ENCODE peak calls at places on chromosomes 3 and 15, in seven cellular contexts. T is coronary artery, E is OCI-LY7, L is cardiac muscle cell, B is colonic mucosa, Y is fibroblast of lung, J is AG04450. P is an unnamed sample.

GRCh38 chr3:112425382-112425781 is 73.9 kb downstream of the BTLA start:
- DNase-seq in T (no peak), E (no peak), L (no peak), B (no peak), Y (no peak), J (no peak), P (no peak)

GRCh38 chr3:48684480-48685143 is 1.1 kb downstream of the NCKIPSD start:
- DNase-seq in T (no peak), E (peak), L (peak), B (no peak), Y (peak), J (no peak), P (no peak)

GRCh38 chr3:108202834-108203233 is 19.4 kb downstream of the IFT57 start:
- DNase-seq in T (no peak), E (no peak), L (no peak), B (no peak), Y (no peak), J (no peak), P (no peak)

GRCh38 chr3:134482622-134483021 is 3.2 kb downstream of the ANAPC13 start:
- DNase-seq in T (no peak), E (no peak), L (no peak), B (no peak), Y (no peak), J (no peak), P (no peak)

GRCh38 chr3:43155464-43156121 is 49.7 kb upstream of the POMGNT2 start:
- DNase-seq in T (no peak), E (no peak), L (peak), B (peak), Y (peak), J (peak), P (peak)

GRCh38 chr3:197041875-197042488 is 12.4 kb upstream of the MELTF start:
- DNase-seq in T (no peak), E (no peak), L (no peak), B (no peak), Y (no peak), J (no peak), P (no peak)

GRCh38 chr3:59321881-59322540 is 272.2 kb upstream of the CFAP20DC start:
- DNase-seq in T (no peak), E (no peak), L (no peak), B (no peak), Y (no peak), J (no peak), P (no peak)

GRCh38 chr3:55720614-55721013 is 233.5 kb upstream of the WNT5A start:
- DNase-seq in T (no peak), E (peak), L (peak), B (no peak), Y (peak), J (no peak), P (no peak)

GRCh38 chr3:71585891-71586809 is 2.6 kb upstream of the FOXP1 start:
- DNase-seq in T (no peak), E (peak), L (peak), B (no peak), Y (peak), J (no peak), P (no peak)

GRCh38 chr3:20772869-20773268 is 586.9 kb upstream of the SGO1 start:
- DNase-seq in T (no peak), E (no peak), L (no peak), B (no peak), Y (no peak), J (no peak), P (no peak)

GRCh38 chr3:143121240-143122088 is 1.9 kb downstream of the CHST2 start:
- DNase-seq in T (no peak), E (peak), L (peak), B (peak), Y (peak), J (peak), P (no peak)

GRCh38 chr15:88621789-88622604 is 857 bp downstream of the AEN start:
- DNase-seq in T (peak), E (peak), L (no peak), B (peak), Y (peak), J (no peak), P (no peak)

GRCh38 chr15:27692438-27692837 is 406.7 kb downstream of the OCA2 start:
- DNase-seq in T (no peak), E (no peak), L (no peak), B (no peak), Y (no peak), J (no peak), P (no peak)

GRCh38 chr15:98904466-98905048 is 103.0 kb downstream of the PGPEP1L start:
- DNase-seq in T (no peak), E (peak), L (peak), B (peak), Y (peak), J (peak), P (no peak)

GRCh38 chr3:11495948-11496557 is 147.7 kb downstream of the VGLL4 start:
- DNase-seq in T (no peak), E (no peak), L (peak), B (no peak), Y (no peak), J (no peak), P (no peak)

GRCh38 chr3:32500880-32501784 is 1.5 kb downstream of the CMTM6 start:
- DNase-seq in T (no peak), E (peak), L (peak), B (no peak), Y (no peak), J (no peak), P (no peak)

GRCh38 chr15:91456921-91457320 is 356.9 kb downstream of the SV2B start:
- DNase-seq in T (no peak), E (no peak), L (no peak), B (no peak), Y (no peak), J (no peak), P (no peak)

GRCh38 chr15:87634361-87634760 is 622.2 kb downstream of the NTRK3 start:
- DNase-seq in T (no peak), E (no peak), L (no peak), B (no peak), Y (no peak), J (no peak), P (no peak)

GRCh38 chr3:155131104-155131503 is 51.0 kb downstream of the MME start:
- DNase-seq in T (no peak), E (no peak), L (peak), B (no peak), Y (peak), J (peak), P (no peak)

GRCh38 chr3:191774485-191774884 is 313.5 kb downstream of the PYDC2 start:
- DNase-seq in T (no peak), E (no peak), L (no peak), B (no peak), Y (no peak), J (no peak), P (no peak)

GRCh38 chr15:66878761-66879160 is 176.7 kb downstream of the SMAD6 start:
- DNase-seq in T (peak), E (peak), L (no peak), B (no peak), Y (no peak), J (no peak), P (no peak)

GRCh38 chr3:48219543-48219942 is 3.8 kb upstream of the CAMP start:
- DNase-seq in T (no peak), E (no peak), L (no peak), B (no peak), Y (no peak), J (no peak), P (no peak)

GRCh38 chr3:197881601-197882000 is 68.4 kb upstream of the RPL35A start:
- DNase-seq in T (no peak), E (no peak), L (no peak), B (no peak), Y (no peak), J (no peak), P (no peak)

GRCh38 chr3:29183346-29184087 is 97.4 kb upstream of the RBMS3 start:
- DNase-seq in T (no peak), E (no peak), L (peak), B (no peak), Y (peak), J (no peak), P (no peak)

GRCh38 chr3:21466491-21466890 is 284.5 kb downstream of the ZNF385D start:
- DNase-seq in T (no peak), E (no peak), L (no peak), B (no peak), Y (no peak), J (no peak), P (no peak)

GRCh38 chr3:66502981-66503380 is 2.2 kb upstream of the LRIG1 start:
- DNase-seq in T (no peak), E (no peak), L (no peak), B (no peak), Y (no peak), J (no peak), P (no peak)

GRCh38 chr3:112111785-112112402 is 21.2 kb downstream of the GCSAM start:
- DNase-seq in T (no peak), E (peak), L (peak), B (peak), Y (peak), J (peak), P (no peak)

GRCh38 chr3:87333393-87333892 is 57.1 kb upstream of the POU1F1 start:
- DNase-seq in T (no peak), E (no peak), L (peak), B (peak), Y (peak), J (peak), P (no peak)

GRCh38 chr3:111829023-111829422 is 30.0 kb upstream of the PHLDB2 start:
- DNase-seq in T (no peak), E (no peak), L (no peak), B (no peak), Y (no peak), J (no peak), P (no peak)

GRCh38 chr3:59660852-59661624 is 611.2 kb upstream of the CFAP20DC start:
- DNase-seq in T (no peak), E (no peak), L (no peak), B (peak), Y (peak), J (no peak), P (no peak)

GRCh38 chr3:69710153-69710977 is 28.9 kb upstream of the MITF start:
- DNase-seq in T (no peak), E (no peak), L (peak), B (no peak), Y (peak), J (peak), P (no peak)

DNA sequence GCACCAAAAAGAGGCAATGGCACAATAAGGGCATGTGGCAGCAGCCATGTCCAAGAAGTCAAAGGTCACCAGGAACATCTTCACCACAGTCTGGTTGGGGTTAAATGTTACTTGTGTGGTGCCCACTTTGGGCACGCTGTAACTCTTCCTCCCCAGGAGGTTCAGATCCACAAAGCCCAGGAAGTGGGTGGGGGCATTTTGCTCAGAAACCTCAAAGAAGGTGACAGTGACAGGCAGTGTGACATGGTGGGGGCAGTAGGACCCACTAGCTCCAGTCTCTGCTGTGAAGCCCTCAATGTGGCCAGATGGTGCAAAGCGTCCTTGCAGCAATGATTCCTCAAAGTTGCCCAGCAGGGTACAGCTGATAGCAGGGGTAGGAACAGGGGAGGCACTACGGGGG is 5.8 kb downstream of the ZNF80 start:
- DNase-seq in T (no peak), E (no peak), L (no peak), B (no peak), Y (no peak), J (no peak), P (no peak)
- H3K27ac ChIP-seq in T (no peak), E (no peak), L (no peak), B (no peak), Y (no peak), J (no peak), P (no peak)

GRCh38 chr3:183697123-183697609 is 431 bp upstream of the YEATS2 start:
- DNase-seq in T (no peak), E (no peak), L (peak), B (no peak), Y (no peak), J (no peak), P (no peak)

GRCh38 chr3:183698760-183699159 is 1.2 kb downstream of the YEATS2 start:
- DNase-seq in T (no peak), E (peak), L (peak), B (peak), Y (peak), J (no peak), P (no peak)

GRCh38 chr3:183699238-183699947 is 1.8 kb downstream of the YEATS2 start:
- DNase-seq in T (no peak), E (peak), L (no peak), B (peak), Y (no peak), J (no peak), P (no peak)

GRCh38 chr3:183698318-183698731 is 728 bp downstream of the YEATS2 start:
- DNase-seq in T (peak), E (peak), L (peak), B (peak), Y (peak), J (no peak), P (no peak)

DNA sequence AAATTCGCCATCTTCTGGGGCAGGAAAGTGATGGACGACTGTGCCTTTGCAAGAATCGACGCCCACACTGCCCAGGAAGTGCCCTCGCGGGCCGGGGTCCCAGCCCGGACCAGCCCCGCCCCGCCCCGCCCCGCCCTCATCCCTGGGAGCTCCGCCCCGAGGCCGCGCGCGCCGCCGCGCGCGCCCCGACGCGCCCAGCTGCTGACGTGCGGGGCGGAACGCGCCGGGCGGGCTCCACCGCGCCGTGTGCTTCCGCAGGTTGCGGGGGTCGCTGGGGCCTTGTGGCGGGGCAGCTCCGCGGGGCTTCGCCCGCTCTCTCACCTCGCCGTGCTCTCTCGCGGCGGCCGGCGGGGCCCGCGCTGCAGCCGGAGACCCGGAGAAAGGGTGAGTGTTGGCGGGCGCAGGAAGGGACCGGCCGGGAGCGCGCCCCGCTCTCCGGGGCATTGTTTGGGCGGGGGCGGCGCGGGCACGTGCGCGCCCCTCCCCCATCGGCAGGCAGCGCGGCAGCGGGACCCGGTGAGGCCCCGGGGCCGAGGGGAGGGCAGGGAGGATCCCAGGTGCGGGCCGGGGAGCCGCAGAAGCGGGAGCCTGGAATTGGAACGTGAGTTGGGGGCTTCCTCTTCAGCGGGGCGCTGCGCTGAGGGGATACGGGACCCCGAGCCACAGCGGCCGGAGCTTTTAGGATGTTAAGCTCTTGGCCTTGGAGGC is at the start of gene YEATS2:
- DNase-seq in T (peak), E (peak), L (peak), B (peak), Y (peak), J (no peak), P (no peak)
- H3K4me3 ChIP-seq in T (peak), E (peak), L (peak), B (peak), Y (peak), J (peak), P (peak)

GRCh38 chr15:57896114-57896513 is 169.4 kb downstream of the ALDH1A2 start:
- DNase-seq in T (no peak), E (no peak), L (no peak), B (no peak), Y (no peak), J (no peak), P (no peak)
- TF ChIP-seq CTCF in T (no peak), E (no peak), L (no peak), B (no peak), Y (no peak), J (no peak), P (no peak)

GRCh38 chr3:100880072-100880471 is 113.1 kb downstream of the ABI3BP start:
- DNase-seq in T (no peak), E (no peak), L (peak), B (peak), Y (peak), J (no peak), P (no peak)
- H3K27ac ChIP-seq in T (peak), E (no peak), L (no peak), B (no peak), Y (no peak), J (no peak), P (no peak)

GRCh38 chr15:69172854-69173253 is 12.4 kb downstream of the GLCE start:
- DNase-seq in T (no peak), E (no peak), L (no peak), B (peak), Y (no peak), J (no peak), P (no peak)
- H3K4me3 ChIP-seq in T (no peak), E (no peak), L (no peak), B (no peak), Y (no peak), J (no peak), P (no peak)

GRCh38 chr3:16189201-16189600 is 14.7 kb downstream of the GALNT15 start:
- DNase-seq in T (no peak), E (no peak), L (no peak), B (no peak), Y (no peak), J (no peak), P (no peak)
- TF ChIP-seq CTCF in T (no peak), E (no peak), L (no peak), B (no peak), Y (no peak), J (no peak), P (no peak)

GRCh38 chr15:78082106-78082742 is 4.7 kb upstream of the TBC1D2B start:
- DNase-seq in T (no peak), E (no peak), L (no peak), B (peak), Y (no peak), J (no peak), P (no peak)

GRCh38 chr15:78084359-78084750 is 6.8 kb upstream of the TBC1D2B start:
- DNase-seq in T (no peak), E (no peak), L (no peak), B (peak), Y (no peak), J (no peak), P (no peak)

GRCh38 chr15:78082743-78083110 is 5.2 kb upstream of the TBC1D2B start:
- DNase-seq in T (no peak), E (no peak), L (no peak), B (no peak), Y (no peak), J (no peak), P (no peak)

GRCh38 chr15:78083687-78084358 is 6.3 kb upstream of the TBC1D2B start:
- DNase-seq in T (no peak), E (no peak), L (no peak), B (peak), Y (no peak), J (no peak), P (no peak)

GRCh38 chr15:78083186-78083585 is 5.7 kb upstream of the TBC1D2B start:
- DNase-seq in T (no peak), E (no peak), L (no peak), B (no peak), Y (no peak), J (no peak), P (no peak)
- H3K27ac ChIP-seq in T (no peak), E (no peak), L (no peak), B (peak), Y (no peak), J (no peak), P (no peak)

GRCh38 chr3:146308222-146308621 is 57.3 kb upstream of the PLSCR4 start:
- DNase-seq in T (no peak), E (no peak), L (peak), B (no peak), Y (peak), J (peak), P (no peak)
- H3K4me3 ChIP-seq in T (no peak), E (no peak), L (no peak), B (no peak), Y (no peak), J (no peak), P (peak)

GRCh38 chr3:125168711-125169410 is 43.7 kb downstream of the SLC12A8 start:
- DNase-seq in T (no peak), E (no peak), L (peak), B (no peak), Y (peak), J (no peak), P (no peak)

GRCh38 chr3:125165948-125166553 is 46.5 kb downstream of the SLC12A8 start:
- DNase-seq in T (no peak), E (no peak), L (no peak), B (no peak), Y (no peak), J (no peak), P (no peak)

GRCh38 chr3:125166581-125166980 is 46.0 kb downstream of the SLC12A8 start:
- DNase-seq in T (no peak), E (no peak), L (peak), B (no peak), Y (peak), J (no peak), P (no peak)

GRCh38 chr3:125163739-125164601 is 48.6 kb downstream of the SLC12A8 start:
- DNase-seq in T (no peak), E (peak), L (peak), B (peak), Y (peak), J (no peak), P (no peak)

DNA sequence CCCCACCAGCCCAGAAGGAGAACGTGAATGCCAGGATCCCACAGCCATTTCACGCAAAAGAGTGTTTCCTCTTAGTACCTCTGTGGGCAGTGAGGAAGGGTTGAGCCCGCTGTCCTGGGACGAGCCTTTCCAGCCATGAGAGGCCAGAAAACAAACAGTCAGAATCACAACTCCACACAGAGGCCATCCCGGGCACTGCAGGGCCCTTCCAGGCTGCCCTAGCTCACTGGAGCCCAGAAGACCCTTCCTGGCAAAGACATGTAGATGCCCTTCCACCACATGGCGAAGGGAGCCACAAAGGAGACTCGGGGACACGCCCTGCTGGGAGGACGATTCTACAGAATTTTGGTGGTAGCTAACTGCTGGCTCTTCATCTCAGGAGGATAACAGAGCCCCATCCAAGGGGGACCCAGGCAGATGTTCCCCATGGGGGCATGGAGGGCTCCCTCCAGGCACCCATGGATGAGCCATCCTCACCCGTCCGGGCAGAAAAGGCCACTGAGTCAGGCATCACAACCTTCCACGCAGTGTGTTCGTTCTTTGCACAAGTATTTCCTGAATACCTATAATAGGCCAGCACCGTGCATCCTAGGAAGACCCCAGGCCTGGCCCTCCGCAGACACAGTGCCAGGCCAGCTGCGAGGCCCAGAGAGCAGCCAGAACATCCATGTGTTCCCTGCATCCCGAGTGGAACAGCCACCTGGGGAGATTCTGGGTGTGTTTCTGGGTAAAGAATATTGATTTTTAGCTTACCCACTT is 47.2 kb downstream of the SLC12A8 start:
- DNase-seq in T (no peak), E (peak), L (peak), B (no peak), Y (peak), J (no peak), P (no peak)
- TF ChIP-seq CTCF in T (peak), E (peak), L (peak), B (peak), Y (peak), J (peak), P (peak)

GRCh38 chr15:101121511-101122090 is 130.2 kb downstream of the CHSY1 start:
- DNase-seq in T (peak), E (peak), L (peak), B (peak), Y (peak), J (no peak), P (peak)
- H3K27ac ChIP-seq in T (peak), E (no peak), L (peak), B (peak), Y (peak), J (peak), P (peak)